ENCODE peak calls at places on chromosome 21, in four cellular contexts. One of them, this sample, is unnamed.

GRCh38 chr21:24514081-24514733 is 1093.1 kb downstream of the MRPL39 start:
- DNase-seq in fibroblast of pulmonary artery: peak
- DNase-seq in heart left ventricle: no peak
- DNase-seq in foreskin fibroblast: no peak
- DNase-seq in this sample: peak

GRCh38 chr21:40681164-40681859 is 165.6 kb downstream of the DSCAM start:
- DNase-seq in fibroblast of pulmonary artery: no peak
- DNase-seq in heart left ventricle: peak
- DNase-seq in foreskin fibroblast: no peak
- DNase-seq in this sample: no peak

GRCh38 chr21:43800124-43800523 is 10.7 kb downstream of the RRP1 start:
- DNase-seq in fibroblast of pulmonary artery: no peak
- DNase-seq in heart left ventricle: no peak
- DNase-seq in foreskin fibroblast: no peak
- DNase-seq in this sample: no peak

GRCh38 chr21:45262616-45263015 is 25.1 kb downstream of the POFUT2 start:
- DNase-seq in fibroblast of pulmonary artery: no peak
- DNase-seq in heart left ventricle: no peak
- DNase-seq in foreskin fibroblast: no peak
- DNase-seq in this sample: no peak

GRCh38 chr21:39637197-39637970 is 24.6 kb downstream of the B3GALT5 start:
- DNase-seq in fibroblast of pulmonary artery: no peak
- DNase-seq in heart left ventricle: no peak
- DNase-seq in foreskin fibroblast: no peak
- DNase-seq in this sample: no peak

GRCh38 chr21:45869121-45870007 is 112.2 kb upstream of the COL6A1 start:
- DNase-seq in fibroblast of pulmonary artery: peak
- DNase-seq in heart left ventricle: no peak
- DNase-seq in foreskin fibroblast: peak
- DNase-seq in this sample: peak

GRCh38 chr21:38875694-38876492 is 70.2 kb downstream of the ETS2 start:
- DNase-seq in fibroblast of pulmonary artery: peak
- DNase-seq in heart left ventricle: no peak
- DNase-seq in foreskin fibroblast: peak
- DNase-seq in this sample: peak

GRCh38 chr21:19326581-19327319 is 923.2 kb upstream of the TMPRSS15 start:
- DNase-seq in fibroblast of pulmonary artery: no peak
- DNase-seq in heart left ventricle: no peak
- DNase-seq in foreskin fibroblast: no peak
- DNase-seq in this sample: no peak

GRCh38 chr21:46486481-46487000 is 27.9 kb downstream of the DIP2A start:
- DNase-seq in fibroblast of pulmonary artery: no peak
- DNase-seq in heart left ventricle: no peak
- DNase-seq in foreskin fibroblast: peak
- DNase-seq in this sample: no peak

GRCh38 chr21:43611598-43612369 is 47.5 kb downstream of the HSF2BP start:
- DNase-seq in fibroblast of pulmonary artery: peak
- DNase-seq in heart left ventricle: peak
- DNase-seq in foreskin fibroblast: peak
- DNase-seq in this sample: peak

GRCh38 chr21:31396399-31396798 is 52.3 kb upstream of the TIAM1 start:
- DNase-seq in fibroblast of pulmonary artery: no peak
- DNase-seq in heart left ventricle: no peak
- DNase-seq in foreskin fibroblast: no peak
- DNase-seq in this sample: no peak

GRCh38 chr21:31398574-31398973 is 54.5 kb upstream of the TIAM1 start:
- DNase-seq in fibroblast of pulmonary artery: no peak
- DNase-seq in heart left ventricle: no peak
- DNase-seq in foreskin fibroblast: no peak
- DNase-seq in this sample: no peak

GRCh38 chr21:31395268-31395667 is 51.2 kb upstream of the TIAM1 start:
- DNase-seq in fibroblast of pulmonary artery: no peak
- DNase-seq in heart left ventricle: no peak
- DNase-seq in foreskin fibroblast: no peak
- DNase-seq in this sample: no peak

GRCh38 chr21:31397939-31398338 is 53.9 kb upstream of the TIAM1 start:
- DNase-seq in fibroblast of pulmonary artery: no peak
- DNase-seq in heart left ventricle: no peak
- DNase-seq in foreskin fibroblast: no peak
- DNase-seq in this sample: no peak

GRCh38 chr21:31397515-31397926 is 53.5 kb upstream of the TIAM1 start:
- DNase-seq in fibroblast of pulmonary artery: peak
- DNase-seq in heart left ventricle: no peak
- DNase-seq in foreskin fibroblast: no peak
- DNase-seq in this sample: peak
- H3K4me3 ChIP-seq in fibroblast of pulmonary artery: no peak
- H3K4me3 ChIP-seq in heart left ventricle: no peak
- H3K4me3 ChIP-seq in foreskin fibroblast: no peak
- H3K4me3 ChIP-seq in this sample: no peak

GRCh38 chr21:41953249-41953830 is 478 bp downstream of the C2CD2 start:
- DNase-seq in fibroblast of pulmonary artery: no peak
- DNase-seq in heart left ventricle: peak
- DNase-seq in foreskin fibroblast: peak
- DNase-seq in this sample: peak
- H3K4me3 ChIP-seq in fibroblast of pulmonary artery: peak
- H3K4me3 ChIP-seq in heart left ventricle: peak
- H3K4me3 ChIP-seq in foreskin fibroblast: peak
- H3K4me3 ChIP-seq in this sample: peak

DNA sequence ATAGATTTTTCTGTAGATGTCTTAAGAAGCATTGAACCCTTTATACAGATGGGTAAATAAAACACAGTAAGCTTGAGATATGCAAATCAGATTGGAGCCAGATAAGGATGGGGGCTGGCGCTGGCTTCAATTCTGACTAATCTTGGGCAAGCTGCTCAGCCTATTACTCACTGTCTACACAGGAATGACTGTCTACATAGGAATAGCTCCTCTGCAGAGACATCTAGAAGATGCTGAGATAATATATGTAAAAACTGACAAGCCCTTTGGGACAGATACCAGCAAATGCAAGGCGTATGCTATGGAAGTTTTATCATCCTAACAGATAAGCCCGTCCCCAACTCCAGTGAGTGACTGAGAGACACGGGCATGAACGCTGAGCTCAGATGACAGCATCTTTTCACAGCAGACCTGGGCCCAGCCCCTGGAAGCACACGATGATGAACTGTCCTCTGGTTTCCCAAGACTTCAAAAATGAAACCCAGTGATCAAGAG is 1.7 kb downstream of the CLDN14 start:
- DNase-seq in fibroblast of pulmonary artery: peak
- DNase-seq in heart left ventricle: no peak
- DNase-seq in foreskin fibroblast: peak
- DNase-seq in this sample: peak
- H3K4me3 ChIP-seq in fibroblast of pulmonary artery: no peak
- H3K4me3 ChIP-seq in heart left ventricle: no peak
- H3K4me3 ChIP-seq in foreskin fibroblast: no peak
- H3K4me3 ChIP-seq in this sample: no peak

GRCh38 chr21:29196021-29196663 is 65.7 kb downstream of the MAP3K7CL start:
- DNase-seq in fibroblast of pulmonary artery: peak
- DNase-seq in heart left ventricle: no peak
- DNase-seq in foreskin fibroblast: peak
- DNase-seq in this sample: peak
- H3K4me3 ChIP-seq in fibroblast of pulmonary artery: peak
- H3K4me3 ChIP-seq in heart left ventricle: peak
- H3K4me3 ChIP-seq in foreskin fibroblast: no peak
- H3K4me3 ChIP-seq in this sample: peak

GRCh38 chr21:33949516-33950424 is 34.2 kb upstream of the ATP5PO start:
- DNase-seq in fibroblast of pulmonary artery: no peak
- DNase-seq in heart left ventricle: no peak
- DNase-seq in foreskin fibroblast: no peak
- DNase-seq in this sample: no peak

GRCh38 chr21:33950425-33951079 is 34.9 kb upstream of the ATP5PO start:
- DNase-seq in fibroblast of pulmonary artery: no peak
- DNase-seq in heart left ventricle: no peak
- DNase-seq in foreskin fibroblast: no peak
- DNase-seq in this sample: no peak

GRCh38 chr21:33948951-33949444 is 33.4 kb upstream of the ATP5PO start:
- DNase-seq in fibroblast of pulmonary artery: no peak
- DNase-seq in heart left ventricle: no peak
- DNase-seq in foreskin fibroblast: no peak
- DNase-seq in this sample: no peak

GRCh38 chr21:33947451-33948095 is 32.0 kb upstream of the ATP5PO start:
- DNase-seq in fibroblast of pulmonary artery: peak
- DNase-seq in heart left ventricle: peak
- DNase-seq in foreskin fibroblast: peak
- DNase-seq in this sample: peak

GRCh38 chr21:33948096-33948950 is 32.7 kb upstream of the ATP5PO start:
- DNase-seq in fibroblast of pulmonary artery: peak
- DNase-seq in heart left ventricle: peak
- DNase-seq in foreskin fibroblast: peak
- DNase-seq in this sample: peak
- H3K4me3 ChIP-seq in fibroblast of pulmonary artery: peak
- H3K4me3 ChIP-seq in heart left ventricle: no peak
- H3K4me3 ChIP-seq in foreskin fibroblast: no peak
- H3K4me3 ChIP-seq in this sample: no peak

DNA sequence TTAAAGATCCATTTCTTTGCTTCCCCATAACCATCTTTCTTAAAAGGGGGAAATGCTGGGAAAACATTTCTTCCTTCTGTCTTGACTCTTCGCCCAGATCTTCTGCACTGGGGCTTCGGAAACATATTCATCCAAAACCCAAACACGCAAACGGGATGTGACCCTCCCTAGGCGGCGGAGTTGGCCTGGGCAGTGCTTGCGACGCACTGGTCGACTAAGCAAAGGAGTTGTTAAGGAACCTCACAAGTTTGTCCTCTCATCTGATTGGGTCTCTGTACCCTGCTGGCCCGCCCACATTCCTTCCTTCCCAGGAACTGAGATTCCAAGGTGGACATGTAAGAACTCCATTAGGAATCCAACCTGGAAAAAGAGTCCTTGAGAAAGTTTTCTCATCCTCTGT is 2.5 kb downstream of the ADAMTS5 start:
- DNase-seq in fibroblast of pulmonary artery: no peak
- DNase-seq in heart left ventricle: peak
- DNase-seq in foreskin fibroblast: peak
- DNase-seq in this sample: peak
- H3K4me3 ChIP-seq in fibroblast of pulmonary artery: no peak
- H3K4me3 ChIP-seq in heart left ventricle: peak
- H3K4me3 ChIP-seq in foreskin fibroblast: peak
- H3K4me3 ChIP-seq in this sample: no peak

DNA sequence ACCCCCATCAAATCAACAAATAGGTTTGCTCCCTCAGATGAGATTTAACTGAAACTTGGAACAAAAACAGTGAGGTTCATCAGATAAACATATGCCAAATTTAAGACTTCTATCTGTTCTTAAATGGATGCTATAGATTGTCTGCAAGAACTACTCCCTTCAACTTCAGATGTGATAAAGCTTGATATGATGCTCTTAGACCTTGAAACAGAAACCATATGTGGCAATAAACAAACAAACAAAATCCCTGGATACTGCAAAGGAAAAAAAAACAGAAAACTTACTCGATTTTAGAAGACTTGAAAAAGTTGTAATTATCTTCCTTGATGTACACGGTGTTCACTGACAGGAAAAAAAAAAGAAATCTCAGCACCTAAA is 286.1 kb upstream of the USP25 start:
- DNase-seq in fibroblast of pulmonary artery: no peak
- DNase-seq in heart left ventricle: no peak
- DNase-seq in foreskin fibroblast: no peak
- DNase-seq in this sample: no peak
- H3K4me3 ChIP-seq in fibroblast of pulmonary artery: no peak
- H3K4me3 ChIP-seq in heart left ventricle: no peak
- H3K4me3 ChIP-seq in foreskin fibroblast: no peak
- H3K4me3 ChIP-seq in this sample: no peak

GRCh38 chr21:34345091-34345871 is 18.5 kb upstream of the KCNE2 start:
- DNase-seq in fibroblast of pulmonary artery: no peak
- DNase-seq in heart left ventricle: peak
- DNase-seq in foreskin fibroblast: peak
- DNase-seq in this sample: peak
- H3K4me3 ChIP-seq in fibroblast of pulmonary artery: no peak
- H3K4me3 ChIP-seq in heart left ventricle: no peak
- H3K4me3 ChIP-seq in foreskin fibroblast: no peak
- H3K4me3 ChIP-seq in this sample: no peak

GRCh38 chr21:29301703-29302102 is 3.0 kb downstream of the BACH1 start:
- DNase-seq in fibroblast of pulmonary artery: no peak
- DNase-seq in heart left ventricle: no peak
- DNase-seq in foreskin fibroblast: no peak
- DNase-seq in this sample: no peak

GRCh38 chr21:29302340-29302991 is 3.7 kb downstream of the BACH1 start:
- DNase-seq in fibroblast of pulmonary artery: no peak
- DNase-seq in heart left ventricle: no peak
- DNase-seq in foreskin fibroblast: peak
- DNase-seq in this sample: no peak

GRCh38 chr21:29305068-29305467 is 6.3 kb downstream of the BACH1 start:
- DNase-seq in fibroblast of pulmonary artery: no peak
- DNase-seq in heart left ventricle: no peak
- DNase-seq in foreskin fibroblast: no peak
- DNase-seq in this sample: no peak

GRCh38 chr21:29304577-29304976 is 5.9 kb downstream of the BACH1 start:
- DNase-seq in fibroblast of pulmonary artery: no peak
- DNase-seq in heart left ventricle: no peak
- DNase-seq in foreskin fibroblast: no peak
- DNase-seq in this sample: no peak

DNA sequence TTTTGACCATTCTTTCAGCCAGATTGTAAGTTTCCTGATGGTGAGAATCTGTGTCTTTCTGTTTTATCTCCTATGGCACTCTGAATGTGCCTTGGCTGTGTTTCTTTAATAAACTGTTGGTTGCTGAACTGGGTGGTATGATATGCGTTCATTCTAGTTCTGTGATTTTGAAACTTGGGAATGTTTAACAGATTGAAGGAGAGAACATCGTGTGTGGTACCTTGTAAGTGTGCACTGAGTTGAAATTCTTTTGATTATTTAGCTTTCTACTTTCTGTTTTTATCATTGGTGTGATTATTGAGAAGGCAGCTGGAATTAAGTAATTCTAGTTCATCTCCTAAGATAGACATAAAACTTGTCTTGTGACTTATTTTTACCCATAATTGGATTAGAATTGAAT is 4.6 kb downstream of the BACH1 start:
- DNase-seq in fibroblast of pulmonary artery: no peak
- DNase-seq in heart left ventricle: no peak
- DNase-seq in foreskin fibroblast: no peak
- DNase-seq in this sample: no peak
- H3K4me3 ChIP-seq in fibroblast of pulmonary artery: no peak
- H3K4me3 ChIP-seq in heart left ventricle: no peak
- H3K4me3 ChIP-seq in foreskin fibroblast: no peak
- H3K4me3 ChIP-seq in this sample: no peak